ENCODE peak calls at places on chromosome 16, in nine cellular contexts. C is thoracic aorta; Y is heart right ventricle; H is A172; W is ELR; J is EH; R is AG10803; Z is activated CD4-positive, alpha-beta T cell treated with anti-CD3 and anti-CD28 coated beads, Interleukin-2, amount 50 U/mL, for 24 hours; O is cardiac fibroblast. Q is an unnamed sample.

GRCh38 chr16:82776466-82777146 is 149.8 kb downstream of the CDH13 start:
- DNase-seq in C (no peak), H (no peak), Z (no peak), W (peak), J (peak), R (no peak), O (peak), Y (no peak), Q (no peak)

GRCh38 chr16:46573008-46573833 is 48.0 kb downstream of the SHCBP1 start:
- DNase-seq in H (peak), C (no peak), W (peak), Z (no peak), O (peak), J (peak), R (peak), Y (no peak), Q (peak)

GRCh38 chr16:27617678-27618077 is 67.7 kb downstream of the KATNIP start:
- DNase-seq in H (no peak), Y (no peak), O (no peak), C (no peak), R (no peak), W (no peak), Z (no peak), J (no peak), Q (no peak)

GRCh38 chr16:47493358-47494337 is 32.5 kb downstream of the PHKB start:
- DNase-seq in W (no peak), H (no peak), C (no peak), O (peak), Y (no peak), Z (no peak), R (no peak), J (no peak), Q (no peak)

GRCh38 chr16:2091722-2092620 is 43.7 kb downstream of the PKD1 start:
- DNase-seq in H (no peak), Z (no peak), J (no peak), Y (no peak), C (no peak), R (no peak), W (no peak), O (no peak), Q (no peak)

GRCh38 chr16:87350681-87351319 is 32.8 kb downstream of the FBXO31 start:
- DNase-seq in C (no peak), O (peak), H (no peak), Z (no peak), R (peak), J (peak), Y (peak), W (peak), Q (peak)

GRCh38 chr16:11536104-11536866 is 50.4 kb downstream of the LITAF start:
- DNase-seq in H (no peak), Y (no peak), W (no peak), O (no peak), R (no peak), C (no peak), J (no peak), Z (no peak), Q (no peak)

GRCh38 chr16:87229230-87230192 is 87.7 kb downstream of the C16orf95 start:
- DNase-seq in H (no peak), W (no peak), Y (no peak), O (no peak), Z (no peak), J (peak), R (no peak), C (no peak), Q (no peak)

GRCh38 chr16:60203525-60204124 is 1469.5 kb upstream of the GOT2 start:
- DNase-seq in J (peak), C (no peak), O (peak), R (peak), H (no peak), Z (no peak), Y (no peak), W (peak), Q (peak)

Q was measured in GM23248.